ENCODE peak calls at places on chromosomes 6 and 20, in eight cellular contexts. J is neuronal stem cell; E is psoas muscle; W is endothelial cell of umbilical vein; V is GM23338; S is OCI-LY7; Q is heart right ventricle; Z is effector memory CD4-positive, alpha-beta T cell. H is an unnamed sample. For H3K4me1, the result is how much of the 10 kb centered on the place peaks cover.

GRCh38 chr20:47351643-47352331 is 4.7 kb downstream of the ZMYND8 start:
- DNase-seq in V (peak), E (no peak), S (peak), W (peak), Q (no peak), J (no peak), Z (no peak), H (no peak)

GRCh38 chr20:41480054-41480770 is 113.6 kb upstream of the EMILIN3 start:
- DNase-seq in Q (no peak), J (no peak), Z (no peak), W (peak), S (peak), V (no peak), E (no peak), H (no peak)

GRCh38 chr6:137878810-137879285 is 11.8 kb downstream of the TNFAIP3 start:
- DNase-seq in Q (peak), S (no peak), Z (no peak), W (no peak), E (peak), J (peak), V (peak), H (peak)

GRCh38 chr6:91376686-91377085 is 789.8 kb upstream of the MAP3K7 start:
- DNase-seq in Q (no peak), S (no peak), Z (no peak), E (no peak), V (peak), W (no peak), J (no peak), H (no peak)

GRCh38 chr6:168737481-168737880 is 296.5 kb downstream of the SMOC2 start:
- DNase-seq in S (no peak), W (no peak), Z (no peak), J (no peak), Q (no peak), E (no peak), V (peak), H (no peak)

GRCh38 chr6:141452354-141452686 is 680.4 kb upstream of the GJE1 start:
- DNase-seq in J (no peak), E (no peak), Z (no peak), V (no peak), S (no peak), Q (no peak), W (no peak), H (no peak)

GRCh38 chr6:69122407-69122773 is 487.3 kb downstream of the ADGRB3 start:
- DNase-seq in Z (no peak), E (no peak), V (no peak), J (no peak), W (no peak), S (no peak), Q (no peak), H (no peak)

GRCh38 chr20:5674176-5674660 is 76.0 kb upstream of the SHLD1 start:
- DNase-seq in Q (no peak), J (no peak), S (peak), Z (no peak), W (no peak), V (no peak), E (no peak), H (no peak)

GRCh38 chr6:1380625-1381396 is 8.6 kb upstream of the FOXF2 start:
- DNase-seq in V (no peak), Z (no peak), J (peak), E (no peak), S (no peak), Q (no peak), W (no peak), H (no peak)

GRCh38 chr6:10310826-10311225 is 104.0 kb downstream of the TFAP2A start:
- DNase-seq in Q (no peak), J (no peak), S (no peak), V (no peak), Z (no peak), E (no peak), W (no peak), H (no peak)

GRCh38 chr6:161829186-161829794 is 555.4 kb upstream of the AGPAT4 start:
- DNase-seq in V (peak), S (no peak), E (no peak), Q (no peak), Z (no peak), J (no peak), W (no peak), H (no peak)

GRCh38 chr6:77650098-77650663 is 2.7 kb upstream of the MEI4 start:
- DNase-seq in S (no peak), E (peak), V (peak), W (peak), J (peak), Z (no peak), Q (peak), H (peak)

GRCh38 chr20:62577447-62577846 is 64.9 kb upstream of the SLCO4A1 start:
- DNase-seq in Q (peak), V (no peak), Z (no peak), J (no peak), W (no peak), E (peak), S (no peak), H (no peak)

GRCh38 chr6:44386364-44386928 is 1.1 kb upstream of the CDC5L start:
- DNase-seq in V (no peak), Z (no peak), J (no peak), Q (no peak), E (peak), S (no peak), W (no peak), H (no peak)

GRCh38 chr6:44386929-44387345 is 569 bp upstream of the CDC5L start:
- DNase-seq in W (no peak), E (peak), J (no peak), V (no peak), S (peak), Z (no peak), Q (no peak), H (no peak)

GRCh38 chr6:44387346-44388134 is at the start of gene CDC5L:
- DNase-seq in W (peak), S (peak), Q (peak), V (peak), Z (peak), J (peak), E (peak), H (peak)

GRCh38 chr6:44388876-44389275 is 1.4 kb downstream of the CDC5L start:
- DNase-seq in J (no peak), E (no peak), V (no peak), S (peak), W (no peak), Z (no peak), Q (no peak), H (no peak)

GRCh38 chr6:44388135-44388487 is 605 bp downstream of the CDC5L start:
- DNase-seq in S (peak), V (peak), J (no peak), E (no peak), Q (no peak), W (no peak), Z (no peak), H (no peak)
- H3K27ac ChIP-seq in S (peak), V (no peak), J (no peak), E (peak), Q (peak), W (peak), Z (peak), H (no peak)

GRCh38 chr6:80974579-80974978 is 777.9 kb downstream of the TENT5A start:
- DNase-seq in E (no peak), V (peak), S (no peak), Z (no peak), J (no peak), W (no peak), Q (no peak), H (peak)

GRCh38 chr6:80967618-80968017 is 784.9 kb downstream of the TENT5A start:
- DNase-seq in Q (no peak), S (no peak), Z (no peak), E (no peak), V (no peak), J (no peak), W (peak), H (no peak)

DNA sequence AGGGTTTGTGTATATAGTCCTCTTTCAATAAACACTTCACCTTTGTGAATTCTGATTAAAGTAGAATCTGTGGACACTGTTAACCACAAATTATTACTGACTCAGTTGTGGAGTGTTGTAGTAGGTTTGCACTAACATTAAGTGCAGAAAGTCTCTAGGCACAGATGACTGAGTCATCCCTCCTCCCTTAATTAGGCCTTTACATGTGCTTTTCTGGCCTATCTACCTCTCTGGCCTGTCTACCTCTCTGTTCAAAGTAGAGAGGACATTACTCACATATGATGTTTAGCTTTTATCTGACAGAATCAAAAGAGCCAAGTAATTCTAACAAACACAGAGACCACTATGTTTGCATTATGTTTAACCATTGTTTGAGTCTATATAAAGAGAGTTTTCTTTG is 783.0 kb downstream of the TENT5A start:
- DNase-seq in E (no peak), J (no peak), Q (no peak), Z (no peak), S (no peak), V (no peak), W (no peak), H (no peak)
- H3K4me3 ChIP-seq in E (no peak), J (no peak), Q (no peak), Z (no peak), S (no peak), V (no peak), W (no peak), H (no peak)

GRCh38 chr6:43383021-43383667 is 13.7 kb upstream of the ZNF318 start:
- DNase-seq in W (no peak), S (no peak), J (no peak), Z (no peak), E (no peak), Q (no peak), V (no peak), H (no peak)
- H3K4me1 ChIP-seq in W (under half), S (half or more), J (under half), Z (under half), E (under half), Q (under half), V (under half), H (under half)

DNA sequence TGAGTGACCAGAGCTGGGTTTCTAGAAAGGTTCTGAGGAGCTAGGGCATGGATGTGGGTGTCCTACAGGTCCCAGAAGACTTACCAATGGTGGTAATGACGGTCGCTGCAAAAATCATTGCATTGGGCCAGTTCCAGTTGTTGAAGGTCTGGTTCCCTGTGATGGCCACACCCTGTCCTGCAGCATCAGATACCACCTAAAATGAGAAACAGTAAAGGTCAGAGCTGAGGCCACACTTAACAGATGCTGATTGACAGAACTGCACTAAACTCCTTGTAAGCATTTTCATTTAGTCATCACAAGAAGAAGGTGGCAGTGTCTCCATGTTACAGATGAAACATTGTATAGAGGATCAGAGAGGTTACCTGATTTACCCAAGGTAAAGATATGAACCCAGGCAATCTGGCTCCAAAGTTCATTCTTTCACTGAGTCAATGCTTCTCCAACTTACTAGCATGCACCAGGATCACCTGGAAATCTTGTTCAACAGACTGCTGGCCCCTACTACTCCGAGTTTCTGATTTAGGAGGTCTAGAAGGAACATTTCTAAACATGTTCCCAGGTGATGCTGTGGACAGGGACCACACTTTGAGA is 33.4 kb downstream of the KCNK5 start:
- DNase-seq in E (no peak), Z (no peak), V (no peak), S (no peak), J (no peak), W (no peak), Q (no peak), H (no peak)
- H3K27ac ChIP-seq in E (no peak), Z (no peak), V (no peak), S (no peak), J (no peak), W (no peak), Q (no peak), H (no peak)

DNA sequence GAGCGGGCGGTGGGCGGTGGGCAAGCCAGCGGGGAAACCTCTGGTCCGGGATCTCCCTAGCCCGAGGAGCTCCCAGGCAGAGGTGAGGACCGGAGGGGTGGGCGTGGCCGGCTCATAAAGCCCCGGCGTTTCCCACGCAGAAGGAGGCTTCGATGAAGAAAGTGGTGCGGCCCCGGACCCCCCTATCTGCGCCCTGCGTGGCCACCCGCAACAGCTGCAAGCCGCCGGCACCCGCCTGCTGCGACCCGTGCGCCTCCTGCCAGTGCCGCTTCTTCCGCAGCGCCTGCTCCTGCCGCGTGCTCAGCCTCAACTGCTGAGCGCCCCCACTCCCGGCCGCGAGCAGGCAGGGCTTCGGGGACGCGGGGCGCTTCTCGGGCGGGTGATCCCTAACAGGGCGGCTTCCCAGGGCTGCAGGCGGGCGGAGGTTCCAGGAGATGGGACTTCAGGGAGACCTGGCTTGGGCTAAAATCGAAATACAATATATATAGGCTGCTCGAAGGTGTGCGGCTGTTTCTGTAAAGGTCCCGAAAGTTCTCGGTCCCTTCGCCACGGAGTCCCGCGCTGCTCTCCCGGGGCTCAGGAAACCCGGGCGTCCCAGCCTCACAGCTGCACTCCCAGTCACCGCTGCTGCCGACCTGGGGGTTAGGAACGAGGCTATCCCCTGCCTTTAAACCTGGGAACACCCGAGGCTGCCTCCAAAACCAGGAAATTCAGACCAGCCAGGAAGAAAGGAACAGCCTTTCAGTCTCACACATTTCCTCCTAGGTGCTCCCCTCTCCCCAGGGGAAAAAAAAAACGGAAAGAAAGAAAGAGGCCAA is 27.8 kb downstream of the ASIP start:
- DNase-seq in J (no peak), E (no peak), W (peak), Z (no peak), V (peak), Q (peak), S (no peak), H (no peak)
- H3K4me3 ChIP-seq in J (no peak), E (peak), W (peak), Z (peak), V (peak), Q (peak), S (no peak), H (peak)

DNA sequence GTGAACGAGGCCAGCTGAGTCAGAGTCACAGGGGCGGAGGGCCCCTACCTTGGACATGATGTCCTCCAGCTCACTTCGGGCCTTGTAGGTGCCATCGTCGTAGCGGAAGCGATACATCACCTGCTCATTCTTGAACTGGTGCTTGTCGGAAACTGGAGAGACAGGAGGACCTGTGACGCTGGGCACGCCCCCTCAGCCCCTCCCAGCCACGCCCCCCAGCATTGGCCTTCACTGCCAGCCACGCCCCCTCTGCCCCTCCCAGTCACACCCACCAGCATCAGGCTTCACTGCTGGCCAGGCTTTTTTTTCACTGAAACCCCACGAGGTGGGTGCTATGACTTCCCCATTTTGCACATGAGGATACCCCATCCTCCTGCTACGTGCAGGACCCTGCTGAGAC is 148.2 kb downstream of the PREX1 start:
- DNase-seq in Q (no peak), E (no peak), V (peak), S (peak), J (no peak), W (no peak), Z (no peak), H (peak)
- H3K4me1 ChIP-seq in Q (under half), E (under half), V (under half), S (under half), J (under half), W (under half), Z (under half), H (under half)

GRCh38 chr6:89144358-89145041 is 1.4 kb upstream of the PM20D2 start:
- DNase-seq in Q (no peak), E (no peak), W (no peak), S (peak), V (no peak), J (no peak), Z (no peak), H (no peak)
- H3K27ac ChIP-seq in Q (no peak), E (peak), W (no peak), S (peak), V (no peak), J (no peak), Z (no peak), H (no peak)

GRCh38 chr6:73514746-73515110 is 6.1 kb downstream of the EEF1A1 start:
- DNase-seq in Q (no peak), S (no peak), E (no peak), W (peak), V (peak), Z (no peak), J (no peak), H (no peak)

GRCh38 chr6:73513496-73513854 is 7.4 kb downstream of the EEF1A1 start:
- DNase-seq in S (peak), Q (no peak), Z (no peak), V (no peak), E (no peak), J (no peak), W (peak), H (no peak)

GRCh38 chr6:73515204-73516101 is 5.4 kb downstream of the EEF1A1 start:
- DNase-seq in W (peak), S (peak), Z (no peak), Q (no peak), E (no peak), V (peak), J (no peak), H (no peak)

GRCh38 chr6:73519943-73520687 is 717 bp downstream of the EEF1A1 start:
- DNase-seq in V (peak), J (no peak), W (peak), Z (peak), S (peak), E (peak), Q (peak), H (no peak)

DNA sequence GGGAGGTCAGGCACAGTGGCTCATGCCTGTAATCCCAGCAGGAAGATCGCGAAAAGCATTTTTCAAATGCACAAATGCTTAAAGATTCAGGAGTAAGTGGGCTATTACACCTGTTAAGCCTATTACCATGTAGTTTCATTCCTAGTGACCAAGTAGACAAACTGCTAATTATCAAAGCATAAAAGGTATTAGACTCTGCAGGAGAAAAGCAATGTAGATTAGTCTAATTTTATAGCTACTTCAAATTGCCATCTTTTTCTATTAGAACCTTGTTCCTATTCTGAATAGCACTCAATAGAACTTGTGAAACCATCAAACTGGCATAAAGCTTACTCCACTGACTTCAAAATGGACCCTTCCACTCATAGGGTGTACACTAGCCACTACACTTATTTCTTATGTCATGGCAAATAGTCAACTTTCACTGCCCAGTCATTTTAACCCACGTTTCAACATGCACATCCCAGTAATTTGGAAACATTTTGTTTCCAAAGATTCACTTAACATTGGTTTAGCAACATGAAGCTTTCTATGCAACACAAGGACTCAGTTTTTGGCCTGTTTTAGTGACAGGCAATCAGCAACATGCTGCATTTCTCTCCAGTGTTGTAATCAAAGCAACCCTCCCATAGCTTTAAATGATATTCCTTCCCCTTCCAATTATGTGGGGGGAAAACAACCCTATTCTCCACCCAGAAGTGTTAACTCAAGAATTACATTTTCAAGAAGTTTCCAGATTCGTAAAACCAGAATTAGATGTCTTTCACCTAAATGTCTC is 3.9 kb downstream of the EEF1A1 start:
- DNase-seq in Z (no peak), Q (no peak), W (peak), V (no peak), E (no peak), S (peak), J (no peak), H (no peak)
- H3K4me3 ChIP-seq in Z (no peak), Q (no peak), W (peak), V (peak), E (no peak), S (peak), J (peak), H (no peak)

GRCh38 chr20:57476073-57476526 is 48.8 kb downstream of the CTCFL start:
- DNase-seq in E (no peak), S (peak), W (peak), V (no peak), J (no peak), Q (no peak), Z (no peak), H (no peak)
- H3K4me1 ChIP-seq in E (under half), S (half or more), W (under half), V (under half), J (under half), Q (under half), Z (under half), H (under half)

H was measured in iPS DF 6.9.